ENCODE peak calls at places on chromosome 6, in nine cellular contexts. One of them, this sample, is unnamed.

GRCh38 chr6:109039795-109040194 is 54.9 kb downstream of the SESN1 start:
- DNase-seq in activated CD4-positive, alpha-beta T cell treated with anti-CD3 and anti-CD28 coated beads, Interleukin-2, amount 50 U/mL, for 1 hour: no peak
- DNase-seq in RWPE2: no peak
- DNase-seq in foreskin fibroblast: no peak
- DNase-seq in mucosa of descending colon: no peak
- DNase-seq in GDM1: no peak
- DNase-seq in AG09319: no peak
- DNase-seq in lung: no peak
- DNase-seq in stimulated activated CD4-positive, alpha-beta T cell treated with anti-CD3 and anti-CD28 coated beads, TNF-alpha, amount 100 ng/mL, for 24 hours: no peak
- DNase-seq in this sample: no peak

GRCh38 chr6:140441256-140441655 is 1066.8 kb upstream of the CITED2 start:
- DNase-seq in activated CD4-positive, alpha-beta T cell treated with anti-CD3 and anti-CD28 coated beads, Interleukin-2, amount 50 U/mL, for 1 hour: no peak
- DNase-seq in RWPE2: no peak
- DNase-seq in foreskin fibroblast: peak; percentile 84
- DNase-seq in mucosa of descending colon: peak; percentile 64
- DNase-seq in GDM1: peak; percentile 5
- DNase-seq in AG09319: no peak
- DNase-seq in lung: peak; percentile 53
- DNase-seq in stimulated activated CD4-positive, alpha-beta T cell treated with anti-CD3 and anti-CD28 coated beads, TNF-alpha, amount 100 ng/mL, for 24 hours: no peak
- DNase-seq in this sample: peak; percentile 45

GRCh38 chr6:17237246-17237645 is 43.9 kb upstream of the RBM24 start:
- DNase-seq in activated CD4-positive, alpha-beta T cell treated with anti-CD3 and anti-CD28 coated beads, Interleukin-2, amount 50 U/mL, for 1 hour: no peak
- DNase-seq in RWPE2: no peak
- DNase-seq in foreskin fibroblast: no peak
- DNase-seq in mucosa of descending colon: no peak
- DNase-seq in GDM1: no peak
- DNase-seq in AG09319: no peak
- DNase-seq in lung: no peak
- DNase-seq in stimulated activated CD4-positive, alpha-beta T cell treated with anti-CD3 and anti-CD28 coated beads, TNF-alpha, amount 100 ng/mL, for 24 hours: no peak
- DNase-seq in this sample: no peak

GRCh38 chr6:72657391-72657790 is 35.5 kb downstream of the KCNQ5 start:
- DNase-seq in activated CD4-positive, alpha-beta T cell treated with anti-CD3 and anti-CD28 coated beads, Interleukin-2, amount 50 U/mL, for 1 hour: no peak
- DNase-seq in RWPE2: no peak
- DNase-seq in foreskin fibroblast: no peak
- DNase-seq in mucosa of descending colon: no peak
- DNase-seq in GDM1: no peak
- DNase-seq in AG09319: no peak
- DNase-seq in lung: no peak
- DNase-seq in stimulated activated CD4-positive, alpha-beta T cell treated with anti-CD3 and anti-CD28 coated beads, TNF-alpha, amount 100 ng/mL, for 24 hours: no peak
- DNase-seq in this sample: no peak

GRCh38 chr6:168440520-168441433 is at the start of gene SMOC2:
- DNase-seq in activated CD4-positive, alpha-beta T cell treated with anti-CD3 and anti-CD28 coated beads, Interleukin-2, amount 50 U/mL, for 1 hour: no peak
- DNase-seq in RWPE2: no peak
- DNase-seq in foreskin fibroblast: no peak
- DNase-seq in mucosa of descending colon: peak; percentile 38
- DNase-seq in GDM1: no peak
- DNase-seq in AG09319: no peak
- DNase-seq in lung: no peak
- DNase-seq in stimulated activated CD4-positive, alpha-beta T cell treated with anti-CD3 and anti-CD28 coated beads, TNF-alpha, amount 100 ng/mL, for 24 hours: no peak
- DNase-seq in this sample: peak; percentile 22

GRCh38 chr6:11132191-11132590 is 20.7 kb upstream of the ERVFRD-1 start:
- DNase-seq in activated CD4-positive, alpha-beta T cell treated with anti-CD3 and anti-CD28 coated beads, Interleukin-2, amount 50 U/mL, for 1 hour: no peak
- DNase-seq in RWPE2: no peak
- DNase-seq in foreskin fibroblast: peak; percentile 50
- DNase-seq in mucosa of descending colon: no peak
- DNase-seq in GDM1: no peak
- DNase-seq in AG09319: no peak
- DNase-seq in lung: no peak
- DNase-seq in stimulated activated CD4-positive, alpha-beta T cell treated with anti-CD3 and anti-CD28 coated beads, TNF-alpha, amount 100 ng/mL, for 24 hours: no peak
- DNase-seq in this sample: no peak

GRCh38 chr6:25769983-25770382 is 15.4 kb downstream of the SLC17A4 start:
- DNase-seq in activated CD4-positive, alpha-beta T cell treated with anti-CD3 and anti-CD28 coated beads, Interleukin-2, amount 50 U/mL, for 1 hour: no peak
- DNase-seq in RWPE2: no peak
- DNase-seq in foreskin fibroblast: no peak
- DNase-seq in mucosa of descending colon: no peak
- DNase-seq in GDM1: no peak
- DNase-seq in AG09319: no peak
- DNase-seq in lung: peak; percentile 32
- DNase-seq in stimulated activated CD4-positive, alpha-beta T cell treated with anti-CD3 and anti-CD28 coated beads, TNF-alpha, amount 100 ng/mL, for 24 hours: no peak
- DNase-seq in this sample: no peak

GRCh38 chr6:30357678-30358339 is 12.9 kb downstream of the RPP21 start:
- DNase-seq in activated CD4-positive, alpha-beta T cell treated with anti-CD3 and anti-CD28 coated beads, Interleukin-2, amount 50 U/mL, for 1 hour: peak; percentile 47
- DNase-seq in RWPE2: no peak
- DNase-seq in foreskin fibroblast: peak; percentile 88
- DNase-seq in mucosa of descending colon: peak; percentile 54
- DNase-seq in GDM1: peak; percentile 18
- DNase-seq in AG09319: peak; percentile 56
- DNase-seq in lung: no peak
- DNase-seq in stimulated activated CD4-positive, alpha-beta T cell treated with anti-CD3 and anti-CD28 coated beads, TNF-alpha, amount 100 ng/mL, for 24 hours: peak; percentile 22
- DNase-seq in this sample: peak; percentile 42

GRCh38 chr6:122913558-122913957 is 82.5 kb upstream of the CLVS2 start:
- DNase-seq in activated CD4-positive, alpha-beta T cell treated with anti-CD3 and anti-CD28 coated beads, Interleukin-2, amount 50 U/mL, for 1 hour: no peak
- DNase-seq in RWPE2: no peak
- DNase-seq in foreskin fibroblast: no peak
- DNase-seq in mucosa of descending colon: no peak
- DNase-seq in GDM1: no peak
- DNase-seq in AG09319: no peak
- DNase-seq in lung: no peak
- DNase-seq in stimulated activated CD4-positive, alpha-beta T cell treated with anti-CD3 and anti-CD28 coated beads, TNF-alpha, amount 100 ng/mL, for 24 hours: no peak
- DNase-seq in this sample: no peak

GRCh38 chr6:43282060-43282459 is 16.0 kb upstream of the SLC22A7 start:
- DNase-seq in activated CD4-positive, alpha-beta T cell treated with anti-CD3 and anti-CD28 coated beads, Interleukin-2, amount 50 U/mL, for 1 hour: no peak
- DNase-seq in RWPE2: no peak
- DNase-seq in foreskin fibroblast: no peak
- DNase-seq in mucosa of descending colon: no peak
- DNase-seq in GDM1: no peak
- DNase-seq in AG09319: no peak
- DNase-seq in lung: no peak
- DNase-seq in stimulated activated CD4-positive, alpha-beta T cell treated with anti-CD3 and anti-CD28 coated beads, TNF-alpha, amount 100 ng/mL, for 24 hours: no peak
- DNase-seq in this sample: no peak

GRCh38 chr6:147549531-147549930 is 41.0 kb downstream of the SAMD5 start:
- DNase-seq in activated CD4-positive, alpha-beta T cell treated with anti-CD3 and anti-CD28 coated beads, Interleukin-2, amount 50 U/mL, for 1 hour: no peak
- DNase-seq in RWPE2: no peak
- DNase-seq in foreskin fibroblast: peak; percentile 26
- DNase-seq in mucosa of descending colon: no peak
- DNase-seq in GDM1: no peak
- DNase-seq in AG09319: no peak
- DNase-seq in lung: no peak
- DNase-seq in stimulated activated CD4-positive, alpha-beta T cell treated with anti-CD3 and anti-CD28 coated beads, TNF-alpha, amount 100 ng/mL, for 24 hours: no peak
- DNase-seq in this sample: no peak

GRCh38 chr6:134848076-134848475 is 101.8 kb downstream of the ALDH8A1 start:
- DNase-seq in activated CD4-positive, alpha-beta T cell treated with anti-CD3 and anti-CD28 coated beads, Interleukin-2, amount 50 U/mL, for 1 hour: no peak
- DNase-seq in RWPE2: no peak
- DNase-seq in foreskin fibroblast: no peak
- DNase-seq in mucosa of descending colon: peak; percentile 60
- DNase-seq in GDM1: no peak
- DNase-seq in AG09319: no peak
- DNase-seq in lung: no peak
- DNase-seq in stimulated activated CD4-positive, alpha-beta T cell treated with anti-CD3 and anti-CD28 coated beads, TNF-alpha, amount 100 ng/mL, for 24 hours: no peak
- DNase-seq in this sample: no peak

GRCh38 chr6:46642928-46643751 is 9.5 kb downstream of the CYP39A1 start:
- DNase-seq in activated CD4-positive, alpha-beta T cell treated with anti-CD3 and anti-CD28 coated beads, Interleukin-2, amount 50 U/mL, for 1 hour: no peak
- DNase-seq in RWPE2: no peak
- DNase-seq in foreskin fibroblast: no peak
- DNase-seq in mucosa of descending colon: no peak
- DNase-seq in GDM1: no peak
- DNase-seq in AG09319: no peak
- DNase-seq in lung: no peak
- DNase-seq in stimulated activated CD4-positive, alpha-beta T cell treated with anti-CD3 and anti-CD28 coated beads, TNF-alpha, amount 100 ng/mL, for 24 hours: no peak
- DNase-seq in this sample: no peak

GRCh38 chr6:41222045-41222444 is 6.1 kb upstream of the TREML4 start:
- DNase-seq in activated CD4-positive, alpha-beta T cell treated with anti-CD3 and anti-CD28 coated beads, Interleukin-2, amount 50 U/mL, for 1 hour: no peak
- DNase-seq in RWPE2: no peak
- DNase-seq in foreskin fibroblast: no peak
- DNase-seq in mucosa of descending colon: no peak
- DNase-seq in GDM1: peak; percentile 45
- DNase-seq in AG09319: no peak
- DNase-seq in lung: no peak
- DNase-seq in stimulated activated CD4-positive, alpha-beta T cell treated with anti-CD3 and anti-CD28 coated beads, TNF-alpha, amount 100 ng/mL, for 24 hours: no peak
- DNase-seq in this sample: no peak

GRCh38 chr6:157635388-157636244 is 187.4 kb upstream of the SNX9 start:
- DNase-seq in activated CD4-positive, alpha-beta T cell treated with anti-CD3 and anti-CD28 coated beads, Interleukin-2, amount 50 U/mL, for 1 hour: no peak
- DNase-seq in RWPE2: no peak
- DNase-seq in foreskin fibroblast: no peak
- DNase-seq in mucosa of descending colon: no peak
- DNase-seq in GDM1: no peak
- DNase-seq in AG09319: no peak
- DNase-seq in lung: no peak
- DNase-seq in stimulated activated CD4-positive, alpha-beta T cell treated with anti-CD3 and anti-CD28 coated beads, TNF-alpha, amount 100 ng/mL, for 24 hours: no peak
- DNase-seq in this sample: no peak

GRCh38 chr6:160124007-160124406 is 2.4 kb downstream of the SLC22A1 start:
- DNase-seq in activated CD4-positive, alpha-beta T cell treated with anti-CD3 and anti-CD28 coated beads, Interleukin-2, amount 50 U/mL, for 1 hour: no peak
- DNase-seq in RWPE2: no peak
- DNase-seq in foreskin fibroblast: no peak
- DNase-seq in mucosa of descending colon: no peak
- DNase-seq in GDM1: no peak
- DNase-seq in AG09319: no peak
- DNase-seq in lung: no peak
- DNase-seq in stimulated activated CD4-positive, alpha-beta T cell treated with anti-CD3 and anti-CD28 coated beads, TNF-alpha, amount 100 ng/mL, for 24 hours: no peak
- DNase-seq in this sample: no peak

GRCh38 chr6:5706094-5707033 is 300.4 kb downstream of the NRN1 start:
- DNase-seq in activated CD4-positive, alpha-beta T cell treated with anti-CD3 and anti-CD28 coated beads, Interleukin-2, amount 50 U/mL, for 1 hour: no peak
- DNase-seq in RWPE2: no peak
- DNase-seq in foreskin fibroblast: peak; percentile 12
- DNase-seq in mucosa of descending colon: no peak
- DNase-seq in GDM1: no peak
- DNase-seq in AG09319: no peak
- DNase-seq in lung: no peak
- DNase-seq in stimulated activated CD4-positive, alpha-beta T cell treated with anti-CD3 and anti-CD28 coated beads, TNF-alpha, amount 100 ng/mL, for 24 hours: no peak
- DNase-seq in this sample: no peak

This sample was measured in small intestine.